ENCODE peak calls at places on chromosome 12, in eight cellular contexts. M is NCI-H460; I is Right ventricle myocardium superior; F is ELR; O is CD8-positive, alpha-beta T cell; K is iris pigment epithelial cell; N is germinal center; R is psoas muscle. A is an unnamed sample.

GRCh38 chr12:25040593-25040992 is 91.7 kb upstream of the BCAT1 start:
- DNase-seq in I (no peak), O (no peak), F (no peak), N (no peak), K (no peak), R (no peak), M (no peak), A (no peak)

GRCh38 chr12:56723889-56724659 is 1.0 kb downstream of the NACA start:
- DNase-seq in I (peak; percentile 59), O (no peak), R (peak; percentile 62), F (peak; percentile 75), K (peak; percentile 91), N (no peak), M (peak; percentile 29), A (peak; percentile 77)

GRCh38 chr12:58310368-58310767 is 369.0 kb downstream of the ATP23 start:
- DNase-seq in M (no peak), R (no peak), O (no peak), N (no peak), F (peak; percentile 92), I (no peak), K (peak; percentile 90), A (peak; percentile 73)

GRCh38 chr12:47997321-47997720 is 7.0 kb downstream of the COL2A1 start:
- DNase-seq in I (no peak), K (no peak), R (no peak), F (no peak), M (no peak), N (no peak), O (no peak), A (no peak)

GRCh38 chr12:24212496-24212895 is 263.0 kb upstream of the SOX5 start:
- DNase-seq in N (no peak), O (no peak), K (no peak), F (no peak), I (no peak), R (no peak), M (no peak), A (no peak)

GRCh38 chr12:52235822-52236291 is 2.8 kb downstream of the KRT7 start:
- DNase-seq in O (no peak), K (no peak), N (no peak), F (no peak), I (no peak), R (no peak), M (no peak), A (no peak)

GRCh38 chr12:44000309-44000952 is 164.6 kb downstream of the TMEM117 start:
- DNase-seq in R (no peak), M (peak; percentile 23), O (no peak), N (peak; percentile 51), I (no peak), K (peak; percentile 50), F (peak; percentile 68), A (peak; percentile 57)

GRCh38 chr12:72179841-72180240 is 92.3 kb upstream of the TRHDE start:
- DNase-seq in M (no peak), F (no peak), O (no peak), R (no peak), I (no peak), N (no peak), K (no peak), A (no peak)

GRCh38 chr12:94265966-94266365 is 117.6 kb downstream of the PLXNC1 start:
- DNase-seq in M (no peak), N (no peak), O (no peak), I (no peak), K (no peak), F (no peak), R (no peak), A (peak; percentile 93)